ENCODE peak calls at places on chromosomes 5 and 9, in seven cellular contexts. One of them, this sample, is unnamed.

GRCh38 chr5:150014456-150014855 is 13.9 kb downstream of the HMGXB3 start:
- DNase-seq in right atrium auricular region: no peak
- DNase-seq in lower lobe of right lung: no peak
- DNase-seq in left ventricle myocardium inferior: no peak
- DNase-seq in aorta: no peak
- DNase-seq in hepatocyte: no peak
- DNase-seq in fibroblast of lung: no peak
- DNase-seq in this sample: no peak

GRCh38 chr5:145923405-145923804 is 13.0 kb upstream of the SH3RF2 start:
- DNase-seq in aorta: no peak
- DNase-seq in left ventricle myocardium inferior: no peak
- DNase-seq in hepatocyte: no peak
- DNase-seq in lower lobe of right lung: no peak
- DNase-seq in fibroblast of lung: no peak
- DNase-seq in right atrium auricular region: no peak
- DNase-seq in this sample: no peak

GRCh38 chr5:111984044-111984443 is 227.1 kb upstream of the NREP start:
- DNase-seq in lower lobe of right lung: no peak
- DNase-seq in right atrium auricular region: no peak
- DNase-seq in fibroblast of lung: peak; percentile 42
- DNase-seq in hepatocyte: no peak
- DNase-seq in left ventricle myocardium inferior: no peak
- DNase-seq in aorta: no peak
- DNase-seq in this sample: peak; percentile 16

GRCh38 chr5:9052421-9052820 is 493.5 kb downstream of the SEMA5A start:
- DNase-seq in hepatocyte: no peak
- DNase-seq in right atrium auricular region: no peak
- DNase-seq in aorta: no peak
- DNase-seq in left ventricle myocardium inferior: no peak
- DNase-seq in fibroblast of lung: no peak
- DNase-seq in lower lobe of right lung: no peak
- DNase-seq in this sample: no peak

GRCh38 chr5:112419596-112420110 is 576 bp upstream of the EPB41L4A start:
- DNase-seq in fibroblast of lung: peak; percentile 26
- DNase-seq in left ventricle myocardium inferior: peak; percentile 73
- DNase-seq in hepatocyte: peak; percentile 76
- DNase-seq in right atrium auricular region: peak; percentile 63
- DNase-seq in lower lobe of right lung: peak; percentile 72
- DNase-seq in aorta: peak; percentile 76
- DNase-seq in this sample: peak; percentile 77

GRCh38 chr9:111959960-111960359 is 63.3 kb downstream of the UGCG start:
- DNase-seq in hepatocyte: no peak
- DNase-seq in right atrium auricular region: no peak
- DNase-seq in aorta: no peak
- DNase-seq in left ventricle myocardium inferior: no peak
- DNase-seq in lower lobe of right lung: no peak
- DNase-seq in fibroblast of lung: peak; percentile 32
- DNase-seq in this sample: no peak

GRCh38 chr9:118882674-118883073 is 486.6 kb downstream of the BRINP1 start:
- DNase-seq in right atrium auricular region: no peak
- DNase-seq in lower lobe of right lung: no peak
- DNase-seq in hepatocyte: no peak
- DNase-seq in aorta: no peak
- DNase-seq in left ventricle myocardium inferior: no peak
- DNase-seq in fibroblast of lung: no peak
- DNase-seq in this sample: no peak

GRCh38 chr9:132721661-132722060 is 51.4 kb downstream of the GTF3C4 start:
- DNase-seq in lower lobe of right lung: no peak
- DNase-seq in right atrium auricular region: no peak
- DNase-seq in fibroblast of lung: no peak
- DNase-seq in aorta: no peak
- DNase-seq in left ventricle myocardium inferior: no peak
- DNase-seq in hepatocyte: no peak
- DNase-seq in this sample: no peak

GRCh38 chr5:76175821-76176403 is 92.7 kb downstream of the SV2C start:
- DNase-seq in right atrium auricular region: no peak
- DNase-seq in aorta: no peak
- DNase-seq in fibroblast of lung: no peak
- DNase-seq in hepatocyte: no peak
- DNase-seq in lower lobe of right lung: no peak
- DNase-seq in left ventricle myocardium inferior: no peak
- DNase-seq in this sample: peak; percentile 18

GRCh38 chr5:78985407-78986223 is 505 bp upstream of the ARSB start:
- DNase-seq in left ventricle myocardium inferior: no peak
- DNase-seq in hepatocyte: peak; percentile 57
- DNase-seq in fibroblast of lung: peak; percentile 45
- DNase-seq in right atrium auricular region: no peak
- DNase-seq in aorta: peak; percentile 50
- DNase-seq in lower lobe of right lung: peak; percentile 49
- DNase-seq in this sample: peak; percentile 17

GRCh38 chr5:42721484-42721883 is 35.1 kb upstream of the CCDC152 start:
- DNase-seq in aorta: no peak
- DNase-seq in fibroblast of lung: no peak
- DNase-seq in left ventricle myocardium inferior: no peak
- DNase-seq in lower lobe of right lung: no peak
- DNase-seq in hepatocyte: no peak
- DNase-seq in right atrium auricular region: no peak
- DNase-seq in this sample: no peak

GRCh38 chr5:89435347-89435746 is 552.4 kb upstream of the MEF2C start:
- DNase-seq in left ventricle myocardium inferior: no peak
- DNase-seq in right atrium auricular region: no peak
- DNase-seq in lower lobe of right lung: no peak
- DNase-seq in aorta: no peak
- DNase-seq in hepatocyte: no peak
- DNase-seq in fibroblast of lung: no peak
- DNase-seq in this sample: no peak

GRCh38 chr9:94147776-94148175 is 63.5 kb downstream of the PTPDC1 start:
- DNase-seq in lower lobe of right lung: no peak
- DNase-seq in aorta: no peak
- DNase-seq in right atrium auricular region: no peak
- DNase-seq in fibroblast of lung: no peak
- DNase-seq in hepatocyte: no peak
- DNase-seq in left ventricle myocardium inferior: no peak
- DNase-seq in this sample: no peak

GRCh38 chr5:126615286-126615685 is 14.5 kb downstream of the PHAX start:
- DNase-seq in hepatocyte: no peak
- DNase-seq in aorta: no peak
- DNase-seq in fibroblast of lung: no peak
- DNase-seq in left ventricle myocardium inferior: no peak
- DNase-seq in right atrium auricular region: no peak
- DNase-seq in lower lobe of right lung: no peak
- DNase-seq in this sample: no peak

GRCh38 chr9:96858018-96858573 is 3.8 kb upstream of the ZNF782 start:
- DNase-seq in lower lobe of right lung: no peak
- DNase-seq in hepatocyte: peak; percentile 53
- DNase-seq in aorta: no peak
- DNase-seq in right atrium auricular region: no peak
- DNase-seq in left ventricle myocardium inferior: no peak
- DNase-seq in fibroblast of lung: no peak
- DNase-seq in this sample: no peak

GRCh38 chr5:132094393-132095076 is 20.9 kb downstream of the CSF2 start:
- DNase-seq in left ventricle myocardium inferior: no peak
- DNase-seq in aorta: no peak
- DNase-seq in right atrium auricular region: peak; percentile 49
- DNase-seq in fibroblast of lung: peak; percentile 90
- DNase-seq in hepatocyte: peak; percentile 67
- DNase-seq in lower lobe of right lung: peak; percentile 26
- DNase-seq in this sample: no peak

GRCh38 chr9:89249001-89249400 is 62.0 kb upstream of the CKS2 start:
- DNase-seq in aorta: no peak
- DNase-seq in lower lobe of right lung: no peak
- DNase-seq in fibroblast of lung: no peak
- DNase-seq in hepatocyte: no peak
- DNase-seq in right atrium auricular region: no peak
- DNase-seq in left ventricle myocardium inferior: no peak
- DNase-seq in this sample: no peak

GRCh38 chr9:23586906-23587305 is 239.1 kb downstream of the ELAVL2 start:
- DNase-seq in right atrium auricular region: no peak
- DNase-seq in aorta: no peak
- DNase-seq in fibroblast of lung: no peak
- DNase-seq in lower lobe of right lung: no peak
- DNase-seq in left ventricle myocardium inferior: no peak
- DNase-seq in hepatocyte: no peak
- DNase-seq in this sample: no peak

GRCh38 chr5:95863383-95863757 is 40.8 kb upstream of the GLRX start:
- DNase-seq in lower lobe of right lung: no peak
- DNase-seq in left ventricle myocardium inferior: no peak
- DNase-seq in right atrium auricular region: no peak
- DNase-seq in aorta: peak; percentile 61
- DNase-seq in hepatocyte: peak; percentile 53
- DNase-seq in fibroblast of lung: peak; percentile 90
- DNase-seq in this sample: no peak

GRCh38 chr9:71681708-71682268 is 86.5 kb downstream of the CEMIP2 start:
- DNase-seq in lower lobe of right lung: no peak
- DNase-seq in fibroblast of lung: peak; percentile 54
- DNase-seq in aorta: no peak
- DNase-seq in right atrium auricular region: no peak
- DNase-seq in hepatocyte: peak; percentile 73
- DNase-seq in left ventricle myocardium inferior: no peak
- DNase-seq in this sample: no peak

GRCh38 chr9:72041775-72042194 is 18.6 kb downstream of the C9orf57 start:
- DNase-seq in fibroblast of lung: peak; percentile 93
- DNase-seq in left ventricle myocardium inferior: peak; percentile 57
- DNase-seq in hepatocyte: peak; percentile 83
- DNase-seq in right atrium auricular region: peak; percentile 62
- DNase-seq in aorta: peak; percentile 67
- DNase-seq in lower lobe of right lung: peak; percentile 73
- DNase-seq in this sample: no peak

GRCh38 chr9:105633373-105633772 is 28.9 kb upstream of the TAL2 start:
- DNase-seq in left ventricle myocardium inferior: no peak
- DNase-seq in aorta: no peak
- DNase-seq in lower lobe of right lung: no peak
- DNase-seq in fibroblast of lung: no peak
- DNase-seq in right atrium auricular region: no peak
- DNase-seq in hepatocyte: no peak
- DNase-seq in this sample: no peak

GRCh38 chr5:170773031-170773985 is 10.2 kb upstream of the GABRP start:
- DNase-seq in right atrium auricular region: no peak
- DNase-seq in aorta: no peak
- DNase-seq in left ventricle myocardium inferior: no peak
- DNase-seq in hepatocyte: no peak
- DNase-seq in fibroblast of lung: no peak
- DNase-seq in lower lobe of right lung: no peak
- DNase-seq in this sample: peak; percentile 63

GRCh38 chr9:79974806-79975422 is 403.1 kb downstream of the TLE4 start:
- DNase-seq in lower lobe of right lung: no peak
- DNase-seq in aorta: no peak
- DNase-seq in fibroblast of lung: no peak
- DNase-seq in hepatocyte: no peak
- DNase-seq in left ventricle myocardium inferior: no peak
- DNase-seq in right atrium auricular region: no peak
- DNase-seq in this sample: peak; percentile 69

GRCh38 chr5:171355302-171355724 is 32.3 kb upstream of the NPM1 start:
- DNase-seq in right atrium auricular region: no peak
- DNase-seq in lower lobe of right lung: no peak
- DNase-seq in hepatocyte: no peak
- DNase-seq in aorta: no peak
- DNase-seq in left ventricle myocardium inferior: no peak
- DNase-seq in fibroblast of lung: no peak
- DNase-seq in this sample: no peak

GRCh38 chr5:149677721-149678120 is 52.4 kb upstream of the PPARGC1B start:
- DNase-seq in right atrium auricular region: no peak
- DNase-seq in left ventricle myocardium inferior: peak; percentile 41
- DNase-seq in lower lobe of right lung: peak; percentile 74
- DNase-seq in fibroblast of lung: no peak
- DNase-seq in hepatocyte: no peak
- DNase-seq in aorta: peak; percentile 70
- DNase-seq in this sample: no peak

GRCh38 chr9:78213696-78214095 is 22.2 kb upstream of the CEP78 start:
- DNase-seq in aorta: no peak
- DNase-seq in right atrium auricular region: no peak
- DNase-seq in left ventricle myocardium inferior: no peak
- DNase-seq in fibroblast of lung: peak; percentile 22
- DNase-seq in lower lobe of right lung: no peak
- DNase-seq in hepatocyte: peak; percentile 47
- DNase-seq in this sample: peak; percentile 32
- H3K27me3 ChIP-seq in aorta: no peaks in the 10 kb centered on the region
- H3K27me3 ChIP-seq in right atrium auricular region: no peaks in the 10 kb centered on the region
- H3K27me3 ChIP-seq in left ventricle myocardium inferior: no peaks in the 10 kb centered on the region
- H3K27me3 ChIP-seq in fibroblast of lung: no peaks in the 10 kb centered on the region
- H3K27me3 ChIP-seq in lower lobe of right lung: no peaks in the 10 kb centered on the region
- H3K27me3 ChIP-seq in hepatocyte: no peaks in the 10 kb centered on the region
- H3K27me3 ChIP-seq in this sample: no peaks in the 10 kb centered on the region

GRCh38 chr9:136058152-136058483 is 37.0 kb downstream of the NACC2 start:
- DNase-seq in hepatocyte: no peak
- DNase-seq in fibroblast of lung: no peak
- DNase-seq in lower lobe of right lung: no peak
- DNase-seq in right atrium auricular region: no peak
- DNase-seq in aorta: no peak
- DNase-seq in left ventricle myocardium inferior: no peak
- DNase-seq in this sample: peak; percentile 70
- H3K27me3 ChIP-seq in hepatocyte: no peaks in the 10 kb centered on the region
- H3K27me3 ChIP-seq in fibroblast of lung: no peaks in the 10 kb centered on the region
- H3K27me3 ChIP-seq in lower lobe of right lung: no peaks in the 10 kb centered on the region
- H3K27me3 ChIP-seq in right atrium auricular region: no peaks in the 10 kb centered on the region
- H3K27me3 ChIP-seq in aorta: no peaks in the 10 kb centered on the region
- H3K27me3 ChIP-seq in left ventricle myocardium inferior: no peaks in the 10 kb centered on the region
- H3K27me3 ChIP-seq in this sample: no peaks in the 10 kb centered on the region

DNA sequence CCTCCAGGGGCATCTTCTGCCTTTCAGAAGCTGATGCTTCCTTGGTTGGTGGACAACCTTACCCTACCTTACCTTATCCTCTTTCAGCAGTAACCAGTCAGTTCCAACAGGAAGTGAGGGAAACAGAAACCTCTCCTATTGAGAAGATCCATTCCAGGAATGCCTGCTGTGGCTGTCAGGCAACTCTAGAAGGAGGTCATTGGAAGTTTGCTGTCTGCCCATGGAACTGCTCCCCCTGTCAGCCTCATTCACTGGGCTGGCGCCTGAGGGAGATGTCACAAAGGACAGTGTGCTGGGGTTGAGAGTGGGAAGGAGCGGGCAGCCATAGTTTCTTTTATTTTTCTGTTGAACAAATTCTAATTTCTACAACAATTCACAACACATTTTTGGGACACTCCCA is 54.7 kb downstream of the IRX1 start:
- DNase-seq in right atrium auricular region: no peak
- DNase-seq in hepatocyte: no peak
- DNase-seq in left ventricle myocardium inferior: no peak
- DNase-seq in fibroblast of lung: no peak
- DNase-seq in lower lobe of right lung: no peak
- DNase-seq in aorta: no peak
- DNase-seq in this sample: no peak
- H3K27me3 ChIP-seq in right atrium auricular region: no peaks in the 10 kb centered on the region
- H3K27me3 ChIP-seq in hepatocyte: no peaks in the 10 kb centered on the region
- H3K27me3 ChIP-seq in left ventricle myocardium inferior: peaks cover 56% of the 10 kb centered on the region
- H3K27me3 ChIP-seq in fibroblast of lung: no peaks in the 10 kb centered on the region
- H3K27me3 ChIP-seq in lower lobe of right lung: no peaks in the 10 kb centered on the region
- H3K27me3 ChIP-seq in aorta: no peaks in the 10 kb centered on the region
- H3K27me3 ChIP-seq in this sample: no peaks in the 10 kb centered on the region

DNA sequence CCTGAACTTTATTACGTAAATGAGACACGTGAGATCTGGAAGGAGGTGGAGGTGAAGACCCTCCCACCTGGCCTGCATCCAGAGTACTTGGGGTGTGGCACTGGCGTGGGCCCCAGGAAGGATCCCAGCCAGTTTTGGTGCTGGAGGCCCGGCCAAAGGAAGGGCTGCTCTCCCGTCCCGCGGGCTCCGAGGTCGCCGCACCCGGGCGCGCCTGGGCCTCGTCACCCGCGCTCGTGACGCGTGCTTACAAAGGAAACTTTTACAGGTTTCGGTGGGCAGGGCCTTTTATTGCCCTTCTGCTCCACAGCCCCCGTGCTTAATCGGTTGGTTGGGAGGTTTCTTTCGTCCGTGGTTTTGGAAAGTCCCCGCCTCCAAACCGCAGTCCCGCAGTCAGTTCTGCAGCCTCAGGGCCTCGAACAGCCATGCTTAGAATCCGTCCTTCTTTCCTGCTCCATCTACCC is 29.2 kb downstream of the CDKN2A start:
- DNase-seq in left ventricle myocardium inferior: no peak
- DNase-seq in hepatocyte: peak; percentile 54
- DNase-seq in fibroblast of lung: peak; percentile 55
- DNase-seq in lower lobe of right lung: no peak
- DNase-seq in aorta: peak; percentile 51
- DNase-seq in right atrium auricular region: no peak
- DNase-seq in this sample: peak; percentile 70
- H3K27me3 ChIP-seq in left ventricle myocardium inferior: peaks cover 100% of the 10 kb centered on the region
- H3K27me3 ChIP-seq in hepatocyte: peaks cover 86% of the 10 kb centered on the region
- H3K27me3 ChIP-seq in fibroblast of lung: peaks cover 30% of the 10 kb centered on the region
- H3K27me3 ChIP-seq in lower lobe of right lung: peaks cover 74% of the 10 kb centered on the region
- H3K27me3 ChIP-seq in aorta: no peaks in the 10 kb centered on the region
- H3K27me3 ChIP-seq in right atrium auricular region: peaks cover 35% of the 10 kb centered on the region
- H3K27me3 ChIP-seq in this sample: peaks cover 67% of the 10 kb centered on the region